ENCODE peak calls at places on chromosomes 11 and 22, in ten cellular contexts. J is bronchial epithelial cell; G is GM10248; Q is tibial artery; U is GM20000; K is GM13976; R is CD4-positive, alpha-beta T cell; L is astrocyte of the spinal cord; B is AG04450; I is adrenal gland. C is an unnamed sample.

GRCh38 chr11:61698173-61698965 is 18.2 kb downstream of the DAGLA start:
- DNase-seq in I (no peak), B (no peak), Q (no peak), J (no peak), U (no peak), K (no peak), G (no peak), L (no peak), R (no peak), C (no peak)

GRCh38 chr22:19738664-19739447 is 15.5 kb downstream of the GP1BB start:
- DNase-seq in G (no peak), R (no peak), U (no peak), K (no peak), B (no peak), Q (no peak), L (no peak), J (no peak), I (no peak), C (no peak)

GRCh38 chr22:36333632-36334031 is 54.1 kb downstream of the MYH9 start:
- DNase-seq in R (no peak), B (no peak), J (peak), Q (no peak), U (no peak), K (no peak), I (no peak), G (no peak), L (no peak), C (no peak)

GRCh38 chr22:25764270-25765015 is 22.5 kb downstream of the MYO18B start:
- DNase-seq in R (no peak), J (no peak), L (no peak), U (no peak), K (no peak), I (no peak), G (no peak), B (no peak), Q (no peak), C (no peak)

GRCh38 chr11:100876826-100877545 is 189.9 kb downstream of the ARHGAP42 start:
- DNase-seq in K (peak), L (peak), U (peak), Q (no peak), B (peak), I (no peak), R (no peak), G (peak), J (peak), C (peak)

GRCh38 chr22:42645938-42646568 is 3.1 kb downstream of the CYB5R3 start:
- DNase-seq in U (peak), L (no peak), Q (no peak), I (peak), B (no peak), J (no peak), R (no peak), G (no peak), K (no peak), C (no peak)

GRCh38 chr11:60739114-60739513 is 14.6 kb downstream of the MS4A18 start:
- DNase-seq in J (no peak), B (no peak), I (no peak), R (no peak), G (no peak), L (no peak), Q (no peak), U (no peak), K (no peak), C (no peak)

GRCh38 chr11:111302298-111302697 is 4.0 kb downstream of the POU2AF3 start:
- DNase-seq in U (no peak), B (no peak), L (no peak), G (no peak), I (no peak), R (no peak), J (no peak), K (no peak), Q (no peak), C (no peak)

GRCh38 chr11:107017433-107018227 is 646 bp downstream of the GUCY1A2 start:
- DNase-seq in Q (no peak), K (peak), I (peak), J (no peak), U (peak), G (peak), L (peak), B (no peak), R (no peak), C (peak)

GRCh38 chr11:76636826-76637460 is 33.6 kb downstream of the LRRC32 start:
- DNase-seq in J (no peak), G (no peak), Q (no peak), I (peak), U (no peak), K (no peak), R (no peak), L (no peak), B (no peak), C (no peak)

GRCh38 chr11:70431611-70432010 is 33.3 kb downstream of the CTTN start:
- DNase-seq in R (no peak), G (no peak), U (no peak), J (no peak), B (no peak), K (no peak), L (no peak), I (no peak), Q (no peak), C (no peak)

GRCh38 chr11:46930089-46930488 is 6.5 kb upstream of the CSTPP1 start:
- DNase-seq in I (no peak), L (peak), J (peak), G (no peak), R (no peak), K (no peak), U (no peak), Q (no peak), B (no peak), C (no peak)

GRCh38 chr11:128501576-128502549 is 85.5 kb downstream of the ETS1 start:
- DNase-seq in R (no peak), G (no peak), K (no peak), B (no peak), J (no peak), U (no peak), L (peak), I (no peak), Q (no peak), C (no peak)

GRCh38 chr11:13446444-13446843 is 16.6 kb downstream of the BTBD10 start:
- DNase-seq in U (no peak), L (no peak), G (no peak), I (no peak), B (no peak), Q (no peak), R (no peak), K (no peak), J (peak), C (no peak)

GRCh38 chr11:107705027-107705426 is 6.8 kb downstream of the SLN start:
- DNase-seq in J (peak), L (peak), U (no peak), B (peak), G (no peak), K (no peak), R (no peak), Q (peak), I (no peak), C (no peak)

GRCh38 chr11:67504023-67504949 is 877 bp downstream of the PITPNM1 start:
- DNase-seq in G (peak), J (no peak), I (no peak), U (peak), L (peak), Q (no peak), K (peak), B (no peak), R (no peak), C (peak)

GRCh38 chr22:21968452-21969129 is 14.0 kb downstream of the TOP3B start:
- DNase-seq in R (no peak), K (no peak), J (no peak), B (no peak), L (no peak), U (no peak), Q (no peak), I (no peak), G (no peak), C (no peak)

GRCh38 chr11:690738-691633 is 4.0 kb downstream of the DEAF1 start:
- DNase-seq in Q (no peak), K (no peak), I (no peak), B (no peak), L (no peak), U (no peak), G (no peak), J (no peak), R (no peak), C (no peak)

GRCh38 chr22:35498026-35498425 is 42.6 kb upstream of the RASD2 start:
- DNase-seq in J (no peak), Q (no peak), K (no peak), L (no peak), B (no peak), U (no peak), I (no peak), G (no peak), R (no peak), C (no peak)

GRCh38 chr11:119262668-119263351 is 54.1 kb downstream of the MCAM start:
- DNase-seq in G (peak), R (no peak), U (peak), I (no peak), L (peak), B (no peak), J (peak), Q (no peak), K (peak), C (peak)

GRCh38 chr22:44493206-44493605 is 4.8 kb downstream of the RTL6 start:
- DNase-seq in K (no peak), U (no peak), L (no peak), R (no peak), I (no peak), G (no peak), J (no peak), B (no peak), Q (no peak), C (no peak)

GRCh38 chr11:117646419-117646818 is 150.6 kb downstream of the DSCAML1 start:
- DNase-seq in U (no peak), K (no peak), B (no peak), J (no peak), L (no peak), I (no peak), Q (no peak), G (no peak), R (no peak), C (no peak)

GRCh38 chr22:30078320-30079311 is 1.6 kb upstream of the HORMAD2 start:
- DNase-seq in Q (no peak), J (peak), G (peak), U (peak), B (no peak), K (peak), R (no peak), I (no peak), L (no peak), C (peak)

GRCh38 chr11:70080763-70081162 is 2.6 kb downstream of the ANO1 start:
- DNase-seq in B (no peak), I (no peak), L (no peak), U (no peak), K (no peak), J (peak), R (no peak), Q (peak), G (no peak), C (no peak)

GRCh38 chr22:29820941-29821789 is 16.9 kb downstream of the ASCC2 start:
- DNase-seq in B (peak), R (no peak), I (peak), U (peak), Q (peak), J (peak), K (peak), G (peak), L (peak), C (peak)

GRCh38 chr22:39699631-39700348 is 129.2 kb downstream of the CACNA1I start:
- DNase-seq in Q (no peak), J (no peak), G (no peak), U (no peak), R (no peak), K (no peak), I (no peak), L (no peak), B (no peak), C (no peak)

GRCh38 chr11:121416909-121417567 is 35.1 kb upstream of the SORL1 start:
- DNase-seq in L (peak), Q (peak), I (peak), G (peak), K (peak), J (peak), U (no peak), R (peak), B (peak), C (peak)

GRCh38 chr22:25404923-25405853 is 159.3 kb upstream of the GRK3 start:
- DNase-seq in U (peak), L (peak), I (peak), J (peak), R (peak), K (peak), Q (peak), G (peak), B (no peak), C (peak)

GRCh38 chr11:72899238-72899637 is 85.0 kb downstream of the ATG16L2 start:
- DNase-seq in R (no peak), G (no peak), L (no peak), I (no peak), J (peak), U (no peak), Q (no peak), B (no peak), K (no peak), C (no peak)

GRCh38 chr11:66150140-66150539 is 80.1 kb downstream of the PACS1 start:
- DNase-seq in B (no peak), I (no peak), L (no peak), U (no peak), G (no peak), R (no peak), Q (no peak), K (no peak), J (no peak), C (no peak)

GRCh38 chr11:100434821-100435641 is 252.1 kb upstream of the ARHGAP42 start:
- DNase-seq in R (no peak), B (no peak), J (no peak), K (no peak), Q (no peak), U (no peak), L (no peak), I (no peak), G (no peak), C (no peak)

GRCh38 chr11:123581651-123582399 is 72.6 kb downstream of the SCN3B start:
- DNase-seq in R (no peak), L (no peak), U (no peak), Q (peak), K (no peak), B (no peak), I (no peak), G (no peak), J (no peak), C (no peak)

GRCh38 chr11:95611827-95612226 is 177.8 kb downstream of the FAM76B start:
- DNase-seq in Q (no peak), R (no peak), U (no peak), B (no peak), L (no peak), K (no peak), G (no peak), I (no peak), J (no peak), C (no peak)

GRCh38 chr11:126484266-126484665 is 128.8 kb downstream of the ST3GAL4 start:
- DNase-seq in U (no peak), B (peak), L (peak), R (no peak), I (no peak), K (no peak), G (no peak), Q (no peak), J (peak), C (no peak)

GRCh38 chr22:38937541-38937940 is 19.9 kb upstream of the APOBEC3A start:
- DNase-seq in L (no peak), G (no peak), K (no peak), Q (no peak), J (no peak), I (no peak), U (no peak), B (no peak), R (no peak), C (no peak)

GRCh38 chr11:128496249-128496648 is 91.1 kb downstream of the ETS1 start:
- DNase-seq in G (no peak), U (no peak), L (no peak), Q (no peak), J (no peak), B (no peak), R (no peak), K (no peak), I (no peak), C (no peak)

GRCh38 chr11:111370902-111371578 is 8.0 kb downstream of the POU2AF1 start:
- DNase-seq in L (no peak), I (no peak), B (no peak), J (peak), G (no peak), R (no peak), U (peak), K (no peak), Q (no peak), C (peak)

GRCh38 chr11:19628018-19628417 is 84.6 kb upstream of the NAV2 start:
- DNase-seq in I (peak), L (peak), G (no peak), R (no peak), J (peak), B (no peak), Q (peak), K (no peak), U (no peak), C (no peak)

GRCh38 chr22:46415816-46416536 is 80.5 kb downstream of the TRMU start:
- DNase-seq in L (peak), I (no peak), B (no peak), Q (no peak), J (no peak), U (no peak), K (no peak), R (no peak), G (no peak), C (no peak)

GRCh38 chr11:119025978-119026766 is 4.5 kb downstream of the SLC37A4 start:
- DNase-seq in I (no peak), G (peak), Q (no peak), R (no peak), U (no peak), B (no peak), K (peak), L (no peak), J (no peak), C (no peak)

DNA sequence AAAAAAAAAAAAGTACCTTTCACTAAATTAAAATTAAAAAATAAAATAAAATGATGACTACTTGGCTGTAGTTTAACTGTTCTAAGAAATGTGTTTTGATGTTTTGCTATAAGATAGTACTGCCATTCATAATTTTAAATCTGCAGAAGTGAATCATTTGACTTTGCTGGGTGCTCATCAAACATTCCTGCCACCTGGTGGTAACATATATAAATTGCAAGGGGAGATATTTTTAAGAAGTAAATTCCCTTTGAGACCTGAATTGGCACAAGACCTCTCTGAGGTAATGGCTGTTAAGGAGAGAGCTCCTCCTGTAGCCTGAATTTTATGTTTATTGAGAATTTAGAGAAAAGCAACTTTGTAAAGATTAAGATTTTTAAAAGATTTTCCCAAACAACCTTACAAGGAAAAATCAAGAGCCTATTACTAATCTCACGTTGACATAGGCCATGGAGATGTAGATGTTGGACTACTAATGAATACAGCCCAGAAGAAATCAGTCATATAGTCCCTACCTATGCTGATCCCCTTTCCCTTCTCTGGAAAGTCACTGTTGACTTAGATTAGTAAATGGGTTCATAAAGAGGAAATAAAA is 11.9 kb upstream of the NARS2 start:
- DNase-seq in J (peak), U (peak), R (no peak), G (peak), K (peak), Q (no peak), I (no peak), B (no peak), L (no peak), C (peak)
- TF ChIP-seq CTCF in J (peak), U (peak), R (peak), G (peak), K (peak), Q (no peak), I (peak), B (peak), L (peak), C (peak)

GRCh38 chr11:40130427-40130826 is 1329.0 kb downstream of the LRRC4C start:
- DNase-seq in U (no peak), Q (no peak), L (no peak), R (no peak), G (no peak), B (no peak), I (no peak), J (no peak), K (no peak), C (peak)
- TF ChIP-seq CTCF in U (peak), Q (no peak), L (peak), R (no peak), G (peak), B (no peak), I (no peak), J (no peak), K (no peak), C (peak)

DNA sequence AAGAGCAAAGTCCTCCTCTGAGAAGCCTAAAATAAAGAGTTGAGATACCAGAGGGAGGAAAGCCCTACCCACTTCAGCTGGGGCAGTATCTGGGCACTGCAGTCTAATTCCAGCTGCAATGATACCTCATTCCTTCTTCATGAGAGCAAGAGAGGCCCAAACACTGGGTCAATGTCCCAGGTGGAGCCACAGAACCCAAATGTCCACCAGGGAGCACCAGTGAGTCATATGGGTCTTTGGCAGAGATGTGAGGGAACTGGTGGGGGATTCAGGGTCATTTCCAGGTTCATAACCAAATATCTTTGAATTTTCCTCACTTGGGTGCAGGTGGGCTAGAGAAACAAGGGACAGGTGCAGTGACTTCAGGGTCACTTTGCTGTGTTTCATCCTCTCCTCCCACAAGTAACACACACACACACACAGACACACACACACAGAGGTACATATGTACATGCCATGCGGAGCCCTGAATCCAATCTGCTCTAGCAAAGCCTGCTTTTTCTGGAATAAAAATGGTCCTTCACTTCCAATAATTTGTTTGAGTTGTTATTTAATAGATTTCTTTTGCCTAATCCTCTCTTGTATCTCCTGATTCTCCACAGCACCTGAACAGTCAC is 585.4 kb downstream of the SOX6 start:
- DNase-seq in G (peak), Q (peak), K (no peak), U (peak), J (peak), I (peak), L (peak), B (peak), R (no peak), C (peak)
- TF ChIP-seq CTCF in G (peak), Q (peak), K (peak), U (peak), J (peak), I (peak), L (peak), B (peak), R (no peak), C (peak)

DNA sequence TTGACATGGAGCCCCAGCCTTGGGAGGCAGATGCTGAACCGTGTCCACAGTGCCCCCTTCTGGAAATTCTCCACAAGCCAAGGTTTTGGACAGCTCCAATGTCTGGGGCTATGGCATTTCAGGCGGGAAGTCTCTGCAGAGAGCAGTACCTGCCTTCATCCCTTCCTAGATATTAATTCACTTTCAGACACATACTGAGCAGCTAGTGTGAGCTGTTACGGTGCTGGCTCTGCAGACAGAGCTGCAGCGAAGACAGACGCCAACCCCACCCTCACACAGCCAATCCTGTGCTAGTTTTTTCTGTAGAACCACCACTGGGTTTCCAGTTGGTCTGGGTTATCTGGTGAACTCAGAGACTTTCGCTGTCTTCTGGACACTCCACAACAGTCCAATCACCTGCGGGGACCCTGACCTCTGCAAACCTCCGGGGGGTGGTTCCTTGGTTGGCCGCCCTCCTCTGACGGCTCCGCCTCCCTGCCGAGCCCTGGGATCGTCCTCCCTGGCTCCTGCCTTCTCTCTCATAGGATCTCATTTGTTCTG is 9.1 kb downstream of the LMF2 start:
- DNase-seq in L (peak), I (peak), U (peak), R (peak), Q (peak), J (peak), G (peak), K (peak), B (peak), C (peak)
- TF ChIP-seq CTCF in L (peak), I (peak), U (peak), R (peak), Q (peak), J (peak), G (peak), K (peak), B (peak), C (peak)